ENCODE peak calls at places on chromosome 15, in five cellular contexts. One of them, this sample, is unnamed.

GRCh38 chr15:44535509-44536297 is 1.2 kb upstream of the EIF3J start:
- DNase-seq in CD4-positive, CD25-positive, alpha-beta regulatory T cell: peak
- DNase-seq in activated CD4-positive, alpha-beta T cell treated with anti-CD3 and anti-CD28 coated beads, Interleukin-2, amount 50 U/mL, for 48 hours: peak
- DNase-seq in fibroblast of mammary gland: no peak
- DNase-seq in foreskin fibroblast: peak
- DNase-seq in this sample: no peak

GRCh38 chr15:95417761-95418160 is 912.7 kb upstream of the NR2F2 start:
- DNase-seq in CD4-positive, CD25-positive, alpha-beta regulatory T cell: no peak
- DNase-seq in activated CD4-positive, alpha-beta T cell treated with anti-CD3 and anti-CD28 coated beads, Interleukin-2, amount 50 U/mL, for 48 hours: no peak
- DNase-seq in fibroblast of mammary gland: no peak
- DNase-seq in foreskin fibroblast: no peak
- DNase-seq in this sample: no peak

GRCh38 chr15:84402856-84403608 is 167.5 kb downstream of the GOLGA6L4 start:
- DNase-seq in CD4-positive, CD25-positive, alpha-beta regulatory T cell: no peak
- DNase-seq in activated CD4-positive, alpha-beta T cell treated with anti-CD3 and anti-CD28 coated beads, Interleukin-2, amount 50 U/mL, for 48 hours: no peak
- DNase-seq in fibroblast of mammary gland: no peak
- DNase-seq in foreskin fibroblast: no peak
- DNase-seq in this sample: no peak

GRCh38 chr15:57780461-57780860 is 73.9 kb downstream of the POLR2M start:
- DNase-seq in CD4-positive, CD25-positive, alpha-beta regulatory T cell: peak
- DNase-seq in activated CD4-positive, alpha-beta T cell treated with anti-CD3 and anti-CD28 coated beads, Interleukin-2, amount 50 U/mL, for 48 hours: no peak
- DNase-seq in fibroblast of mammary gland: peak
- DNase-seq in foreskin fibroblast: no peak
- DNase-seq in this sample: no peak

GRCh38 chr15:73231661-73232443 is 136.9 kb downstream of the HCN4 start:
- DNase-seq in CD4-positive, CD25-positive, alpha-beta regulatory T cell: no peak
- DNase-seq in activated CD4-positive, alpha-beta T cell treated with anti-CD3 and anti-CD28 coated beads, Interleukin-2, amount 50 U/mL, for 48 hours: no peak
- DNase-seq in fibroblast of mammary gland: peak
- DNase-seq in foreskin fibroblast: no peak
- DNase-seq in this sample: no peak

GRCh38 chr15:80619677-80620076 is 75.4 kb upstream of the ABHD17C start:
- DNase-seq in CD4-positive, CD25-positive, alpha-beta regulatory T cell: no peak
- DNase-seq in activated CD4-positive, alpha-beta T cell treated with anti-CD3 and anti-CD28 coated beads, Interleukin-2, amount 50 U/mL, for 48 hours: no peak
- DNase-seq in fibroblast of mammary gland: peak
- DNase-seq in foreskin fibroblast: no peak
- DNase-seq in this sample: no peak

GRCh38 chr15:34716111-34716510 is 38.7 kb downstream of the GJD2 start:
- DNase-seq in CD4-positive, CD25-positive, alpha-beta regulatory T cell: peak
- DNase-seq in activated CD4-positive, alpha-beta T cell treated with anti-CD3 and anti-CD28 coated beads, Interleukin-2, amount 50 U/mL, for 48 hours: no peak
- DNase-seq in fibroblast of mammary gland: no peak
- DNase-seq in foreskin fibroblast: no peak
- DNase-seq in this sample: no peak

GRCh38 chr15:58203537-58203936 is 65.4 kb downstream of the AQP9 start:
- DNase-seq in CD4-positive, CD25-positive, alpha-beta regulatory T cell: no peak
- DNase-seq in activated CD4-positive, alpha-beta T cell treated with anti-CD3 and anti-CD28 coated beads, Interleukin-2, amount 50 U/mL, for 48 hours: no peak
- DNase-seq in fibroblast of mammary gland: peak
- DNase-seq in foreskin fibroblast: peak
- DNase-seq in this sample: peak

GRCh38 chr15:75202251-75203016 is 752 bp downstream of the C15orf39 start:
- DNase-seq in CD4-positive, CD25-positive, alpha-beta regulatory T cell: peak
- DNase-seq in activated CD4-positive, alpha-beta T cell treated with anti-CD3 and anti-CD28 coated beads, Interleukin-2, amount 50 U/mL, for 48 hours: peak
- DNase-seq in fibroblast of mammary gland: peak
- DNase-seq in foreskin fibroblast: peak
- DNase-seq in this sample: peak

GRCh38 chr15:91852741-91853500 is 587 bp upstream of the SLCO3A1 start:
- DNase-seq in CD4-positive, CD25-positive, alpha-beta regulatory T cell: peak
- DNase-seq in activated CD4-positive, alpha-beta T cell treated with anti-CD3 and anti-CD28 coated beads, Interleukin-2, amount 50 U/mL, for 48 hours: peak
- DNase-seq in fibroblast of mammary gland: peak
- DNase-seq in foreskin fibroblast: peak
- DNase-seq in this sample: peak

GRCh38 chr15:71440479-71441071 is 325.3 kb downstream of the THSD4 start:
- DNase-seq in CD4-positive, CD25-positive, alpha-beta regulatory T cell: peak
- DNase-seq in activated CD4-positive, alpha-beta T cell treated with anti-CD3 and anti-CD28 coated beads, Interleukin-2, amount 50 U/mL, for 48 hours: no peak
- DNase-seq in fibroblast of mammary gland: peak
- DNase-seq in foreskin fibroblast: peak
- DNase-seq in this sample: peak

GRCh38 chr15:73621286-73621826 is 11.8 kb downstream of the NPTN start:
- DNase-seq in CD4-positive, CD25-positive, alpha-beta regulatory T cell: no peak
- DNase-seq in activated CD4-positive, alpha-beta T cell treated with anti-CD3 and anti-CD28 coated beads, Interleukin-2, amount 50 U/mL, for 48 hours: no peak
- DNase-seq in fibroblast of mammary gland: no peak
- DNase-seq in foreskin fibroblast: no peak
- DNase-seq in this sample: no peak

GRCh38 chr15:55768670-55769185 is 25.8 kb upstream of the PRTG start:
- DNase-seq in CD4-positive, CD25-positive, alpha-beta regulatory T cell: no peak
- DNase-seq in activated CD4-positive, alpha-beta T cell treated with anti-CD3 and anti-CD28 coated beads, Interleukin-2, amount 50 U/mL, for 48 hours: no peak
- DNase-seq in fibroblast of mammary gland: no peak
- DNase-seq in foreskin fibroblast: no peak
- DNase-seq in this sample: peak

GRCh38 chr15:85745525-85745924 is 49.2 kb downstream of the KLHL25 start:
- DNase-seq in CD4-positive, CD25-positive, alpha-beta regulatory T cell: no peak
- DNase-seq in activated CD4-positive, alpha-beta T cell treated with anti-CD3 and anti-CD28 coated beads, Interleukin-2, amount 50 U/mL, for 48 hours: no peak
- DNase-seq in fibroblast of mammary gland: no peak
- DNase-seq in foreskin fibroblast: no peak
- DNase-seq in this sample: no peak

GRCh38 chr15:85167568-85167967 is 185.9 kb downstream of the PDE8A start:
- DNase-seq in CD4-positive, CD25-positive, alpha-beta regulatory T cell: no peak
- DNase-seq in activated CD4-positive, alpha-beta T cell treated with anti-CD3 and anti-CD28 coated beads, Interleukin-2, amount 50 U/mL, for 48 hours: no peak
- DNase-seq in fibroblast of mammary gland: no peak
- DNase-seq in foreskin fibroblast: no peak
- DNase-seq in this sample: no peak

GRCh38 chr15:44102675-44103254 is 92.3 kb downstream of the FRMD5 start:
- DNase-seq in CD4-positive, CD25-positive, alpha-beta regulatory T cell: no peak
- DNase-seq in activated CD4-positive, alpha-beta T cell treated with anti-CD3 and anti-CD28 coated beads, Interleukin-2, amount 50 U/mL, for 48 hours: no peak
- DNase-seq in fibroblast of mammary gland: peak
- DNase-seq in foreskin fibroblast: peak
- DNase-seq in this sample: peak

GRCh38 chr15:78415284-78415683 is 22.7 kb upstream of the IREB2 start:
- DNase-seq in CD4-positive, CD25-positive, alpha-beta regulatory T cell: no peak
- DNase-seq in activated CD4-positive, alpha-beta T cell treated with anti-CD3 and anti-CD28 coated beads, Interleukin-2, amount 50 U/mL, for 48 hours: no peak
- DNase-seq in fibroblast of mammary gland: peak
- DNase-seq in foreskin fibroblast: no peak
- DNase-seq in this sample: peak

GRCh38 chr15:70016511-70016994 is 81.2 kb downstream of the TLE3 start:
- DNase-seq in CD4-positive, CD25-positive, alpha-beta regulatory T cell: no peak
- DNase-seq in activated CD4-positive, alpha-beta T cell treated with anti-CD3 and anti-CD28 coated beads, Interleukin-2, amount 50 U/mL, for 48 hours: no peak
- DNase-seq in fibroblast of mammary gland: no peak
- DNase-seq in foreskin fibroblast: no peak
- DNase-seq in this sample: no peak

GRCh38 chr15:26877842-26878241 is 11.0 kb downstream of the GABRA5 start:
- DNase-seq in CD4-positive, CD25-positive, alpha-beta regulatory T cell: no peak
- DNase-seq in activated CD4-positive, alpha-beta T cell treated with anti-CD3 and anti-CD28 coated beads, Interleukin-2, amount 50 U/mL, for 48 hours: no peak
- DNase-seq in fibroblast of mammary gland: no peak
- DNase-seq in foreskin fibroblast: no peak
- DNase-seq in this sample: no peak

GRCh38 chr15:80052597-80053304 is 6.7 kb upstream of the ZFAND6 start:
- DNase-seq in CD4-positive, CD25-positive, alpha-beta regulatory T cell: no peak
- DNase-seq in activated CD4-positive, alpha-beta T cell treated with anti-CD3 and anti-CD28 coated beads, Interleukin-2, amount 50 U/mL, for 48 hours: no peak
- DNase-seq in fibroblast of mammary gland: no peak
- DNase-seq in foreskin fibroblast: no peak
- DNase-seq in this sample: no peak

GRCh38 chr15:23616536-23616935 is 31.1 kb downstream of the MAGEL2 start:
- DNase-seq in CD4-positive, CD25-positive, alpha-beta regulatory T cell: no peak
- DNase-seq in activated CD4-positive, alpha-beta T cell treated with anti-CD3 and anti-CD28 coated beads, Interleukin-2, amount 50 U/mL, for 48 hours: no peak
- DNase-seq in fibroblast of mammary gland: no peak
- DNase-seq in foreskin fibroblast: no peak
- DNase-seq in this sample: no peak

GRCh38 chr15:80484312-80484981 is 80.3 kb downstream of the ARNT2 start:
- DNase-seq in CD4-positive, CD25-positive, alpha-beta regulatory T cell: no peak
- DNase-seq in activated CD4-positive, alpha-beta T cell treated with anti-CD3 and anti-CD28 coated beads, Interleukin-2, amount 50 U/mL, for 48 hours: no peak
- DNase-seq in fibroblast of mammary gland: no peak
- DNase-seq in foreskin fibroblast: no peak
- DNase-seq in this sample: no peak

GRCh38 chr15:66661432-66662096 is 40.5 kb upstream of the SMAD6 start:
- DNase-seq in CD4-positive, CD25-positive, alpha-beta regulatory T cell: no peak
- DNase-seq in activated CD4-positive, alpha-beta T cell treated with anti-CD3 and anti-CD28 coated beads, Interleukin-2, amount 50 U/mL, for 48 hours: no peak
- DNase-seq in fibroblast of mammary gland: no peak
- DNase-seq in foreskin fibroblast: no peak
- DNase-seq in this sample: no peak